ENCODE peak calls at places on chromosome 22, in seven cellular contexts. One of them, this sample, is unnamed.

GRCh38 chr22:22576244-22576988 is 17.4 kb upstream of the PRAME start:
- DNase-seq in uterus: no peak
- DNase-seq in H9: peak; percentile 79
- DNase-seq in body of pancreas: peak; percentile 30
- DNase-seq in Panc1: no peak
- DNase-seq in IMR-90: peak; percentile 24
- DNase-seq in left ventricle myocardium inferior: peak; percentile 55
- DNase-seq in this sample: peak; percentile 33

GRCh38 chr22:31247726-31248125 is 35.6 kb downstream of the LIMK2 start:
- DNase-seq in body of pancreas: no peak
- DNase-seq in left ventricle myocardium inferior: no peak
- DNase-seq in IMR-90: no peak
- DNase-seq in uterus: no peak
- DNase-seq in H9: no peak
- DNase-seq in Panc1: no peak
- DNase-seq in this sample: no peak

GRCh38 chr22:19066531-19067271 is 55.5 kb downstream of the DGCR2 start:
- DNase-seq in left ventricle myocardium inferior: no peak
- DNase-seq in H9: no peak
- DNase-seq in IMR-90: peak; percentile 83
- DNase-seq in uterus: peak; percentile 59
- DNase-seq in body of pancreas: no peak
- DNase-seq in Panc1: no peak
- DNase-seq in this sample: no peak

GRCh38 chr22:26666035-26666338 is 8.6 kb downstream of the MIAT start:
- DNase-seq in body of pancreas: no peak
- DNase-seq in left ventricle myocardium inferior: no peak
- DNase-seq in IMR-90: peak; percentile 75
- DNase-seq in uterus: no peak
- DNase-seq in Panc1: no peak
- DNase-seq in H9: no peak
- DNase-seq in this sample: no peak

GRCh38 chr22:42856179-42856864 is 751 bp downstream of the ARFGAP3 start:
- DNase-seq in left ventricle myocardium inferior: peak; percentile 62
- DNase-seq in Panc1: no peak
- DNase-seq in uterus: peak; percentile 47
- DNase-seq in H9: no peak
- DNase-seq in IMR-90: peak; percentile 22
- DNase-seq in body of pancreas: peak; percentile 82
- DNase-seq in this sample: peak; percentile 56

GRCh38 chr22:35900483-35901168 is 128.0 kb downstream of the RBFOX2 start:
- DNase-seq in IMR-90: peak; percentile 81
- DNase-seq in uterus: no peak
- DNase-seq in body of pancreas: no peak
- DNase-seq in left ventricle myocardium inferior: no peak
- DNase-seq in Panc1: no peak
- DNase-seq in H9: no peak
- DNase-seq in this sample: no peak

GRCh38 chr22:46072030-46072881 is 78.1 kb upstream of the PPARA start:
- DNase-seq in Panc1: no peak
- DNase-seq in left ventricle myocardium inferior: peak; percentile 75
- DNase-seq in body of pancreas: peak; percentile 69
- DNase-seq in IMR-90: peak; percentile 61
- DNase-seq in uterus: peak; percentile 49
- DNase-seq in H9: peak; percentile 63
- DNase-seq in this sample: no peak

GRCh38 chr22:46108564-46109473 is 41.5 kb upstream of the PPARA start:
- DNase-seq in left ventricle myocardium inferior: peak; percentile 68
- DNase-seq in H9: peak; percentile 63
- DNase-seq in body of pancreas: peak; percentile 80
- DNase-seq in IMR-90: peak; percentile 23
- DNase-seq in uterus: peak; percentile 72
- DNase-seq in Panc1: no peak
- DNase-seq in this sample: no peak

GRCh38 chr22:19407649-19408606 is 23.6 kb downstream of the HIRA start:
- DNase-seq in body of pancreas: peak; percentile 71
- DNase-seq in H9: no peak
- DNase-seq in Panc1: no peak
- DNase-seq in left ventricle myocardium inferior: no peak
- DNase-seq in uterus: no peak
- DNase-seq in IMR-90: peak; percentile 29
- DNase-seq in this sample: no peak

GRCh38 chr22:50144005-50144614 is 26.4 kb upstream of the PANX2 start:
- DNase-seq in IMR-90: no peak
- DNase-seq in left ventricle myocardium inferior: no peak
- DNase-seq in H9: no peak
- DNase-seq in Panc1: no peak
- DNase-seq in uterus: no peak
- DNase-seq in body of pancreas: no peak
- DNase-seq in this sample: no peak

GRCh38 chr22:29427176-29427760 is 11.1 kb upstream of the RFPL1 start:
- DNase-seq in Panc1: no peak
- DNase-seq in IMR-90: no peak
- DNase-seq in uterus: no peak
- DNase-seq in H9: no peak
- DNase-seq in left ventricle myocardium inferior: no peak
- DNase-seq in body of pancreas: no peak
- DNase-seq in this sample: no peak

DNA sequence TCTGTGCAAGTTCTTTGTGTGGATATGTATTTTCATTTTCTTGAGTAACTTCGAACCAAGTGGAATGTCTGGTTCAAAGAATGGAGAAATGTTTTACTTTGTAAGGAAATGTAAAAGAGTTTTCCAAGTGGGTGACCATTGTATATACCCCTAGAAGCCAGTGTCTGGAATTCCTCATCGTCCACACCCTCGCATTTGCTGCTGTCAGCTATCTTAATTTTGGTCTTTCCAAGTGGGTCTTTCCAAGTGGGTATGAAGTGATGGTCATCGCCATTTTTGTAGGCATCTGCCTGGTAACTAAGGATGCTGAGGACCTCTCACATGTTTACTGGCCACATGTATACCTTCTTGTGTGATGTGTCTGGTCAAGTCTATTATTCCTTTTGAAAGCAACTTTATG is 547.5 kb downstream of the TBC1D22A start:
- DNase-seq in IMR-90: no peak
- DNase-seq in uterus: no peak
- DNase-seq in body of pancreas: no peak
- DNase-seq in left ventricle myocardium inferior: no peak
- DNase-seq in Panc1: no peak
- DNase-seq in H9: no peak
- DNase-seq in this sample: no peak
- H3K9me3 ChIP-seq in IMR-90: no peaks in the 10 kb centered on the region
- H3K9me3 ChIP-seq in uterus: no peaks in the 10 kb centered on the region
- H3K9me3 ChIP-seq in body of pancreas: no peaks in the 10 kb centered on the region
- H3K9me3 ChIP-seq in left ventricle myocardium inferior: peaks cover 15% of the 10 kb centered on the region
- H3K9me3 ChIP-seq in Panc1: no peaks in the 10 kb centered on the region
- H3K9me3 ChIP-seq in H9: peaks cover 71% of the 10 kb centered on the region
- H3K9me3 ChIP-seq in this sample: no peaks in the 10 kb centered on the region

GRCh38 chr22:38067771-38068360 is 10.7 kb downstream of the PICK1 start:
- DNase-seq in body of pancreas: no peak
- DNase-seq in uterus: no peak
- DNase-seq in H9: no peak
- DNase-seq in left ventricle myocardium inferior: no peak
- DNase-seq in IMR-90: no peak
- DNase-seq in Panc1: no peak
- DNase-seq in this sample: no peak

GRCh38 chr22:38070250-38070921 is 13.2 kb downstream of the PICK1 start:
- DNase-seq in uterus: no peak
- DNase-seq in left ventricle myocardium inferior: no peak
- DNase-seq in IMR-90: no peak
- DNase-seq in Panc1: no peak
- DNase-seq in body of pancreas: no peak
- DNase-seq in H9: no peak
- DNase-seq in this sample: no peak

GRCh38 chr22:38068641-38069371 is 11.6 kb downstream of the PICK1 start:
- DNase-seq in IMR-90: no peak
- DNase-seq in uterus: no peak
- DNase-seq in left ventricle myocardium inferior: no peak
- DNase-seq in body of pancreas: no peak
- DNase-seq in H9: no peak
- DNase-seq in Panc1: no peak
- DNase-seq in this sample: no peak

GRCh38 chr22:38071421-38072321 is 12.3 kb downstream of the SLC16A8 start:
- DNase-seq in IMR-90: no peak
- DNase-seq in uterus: no peak
- DNase-seq in Panc1: no peak
- DNase-seq in H9: no peak
- DNase-seq in body of pancreas: no peak
- DNase-seq in left ventricle myocardium inferior: no peak
- DNase-seq in this sample: no peak

DNA sequence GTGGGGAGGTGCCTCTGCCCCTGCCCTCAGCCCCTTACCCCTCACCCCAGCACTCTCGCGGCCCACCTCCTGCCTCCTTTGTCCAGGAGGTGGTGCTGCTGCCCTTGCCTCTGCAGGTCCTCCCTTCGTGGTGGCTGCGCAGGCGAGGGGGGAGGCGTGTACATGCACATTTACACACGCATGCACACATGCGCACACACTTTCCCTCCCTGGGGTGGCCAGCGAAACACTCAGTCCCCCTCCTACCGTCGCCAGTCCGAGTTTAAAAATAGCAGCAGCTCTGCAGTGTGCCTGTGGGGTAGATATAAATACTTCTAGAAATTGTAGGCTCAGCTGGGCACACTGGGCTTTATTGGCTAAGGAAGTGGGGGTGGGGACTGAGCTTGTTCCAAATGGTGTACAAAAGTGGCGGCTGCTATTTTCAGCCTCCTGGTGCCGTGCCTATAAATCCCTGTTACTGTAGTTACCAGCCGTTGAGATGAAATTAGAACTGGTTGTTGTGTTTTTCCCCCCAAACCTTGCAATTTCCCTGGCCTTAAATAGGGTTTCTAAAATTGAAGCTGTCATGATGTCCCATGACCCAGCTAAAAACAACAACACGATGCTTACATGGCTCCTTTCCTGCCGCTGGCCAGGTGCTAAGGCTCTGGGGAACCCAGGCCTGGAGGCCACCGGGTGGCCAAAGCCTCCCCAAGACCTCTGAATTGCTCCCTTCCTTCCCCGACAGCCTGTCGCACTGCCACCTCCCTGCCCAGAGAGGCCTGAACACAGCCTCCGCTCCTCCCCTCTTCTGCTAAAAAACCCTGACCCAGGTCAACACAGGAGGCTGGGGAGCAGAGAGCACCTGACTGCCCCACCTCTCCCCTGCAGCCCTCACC is 12.4 kb downstream of the PICK1 start:
- DNase-seq in H9: no peak
- DNase-seq in IMR-90: peak; percentile 29
- DNase-seq in body of pancreas: no peak
- DNase-seq in uterus: peak; percentile 74
- DNase-seq in left ventricle myocardium inferior: peak; percentile 83
- DNase-seq in Panc1: no peak
- DNase-seq in this sample: no peak
- TF ChIP-seq CTCF in H9: peak; percentile 60
- TF ChIP-seq CTCF in IMR-90: peak; percentile 53
- TF ChIP-seq CTCF in body of pancreas: no peak
- TF ChIP-seq CTCF in uterus: peak; percentile 68
- TF ChIP-seq CTCF in left ventricle myocardium inferior: peak; percentile 75
- TF ChIP-seq CTCF in Panc1: peak; percentile 78
- TF ChIP-seq CTCF in this sample: no peak

DNA sequence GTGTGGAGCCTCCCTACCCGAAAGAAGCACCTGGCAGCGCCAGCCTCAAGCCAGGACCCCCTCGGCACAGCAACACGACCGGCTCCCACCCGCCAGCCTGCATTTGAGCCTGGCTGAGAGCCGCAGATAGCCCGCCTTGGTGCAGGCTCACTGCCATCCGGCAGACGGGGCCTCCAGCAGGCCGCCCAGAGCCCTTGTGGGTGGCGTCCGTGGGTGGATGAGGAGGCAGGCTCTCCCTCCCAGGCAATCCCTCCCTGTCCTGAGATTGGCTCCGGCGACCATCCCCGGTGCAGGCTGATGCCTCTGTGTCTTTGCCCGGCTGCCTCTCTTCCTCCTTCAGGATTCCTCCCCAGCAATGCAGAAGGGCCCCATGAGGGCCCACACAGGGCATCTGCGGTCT is 1527.9 kb downstream of the BRD1 start:
- DNase-seq in H9: no peak
- DNase-seq in uterus: no peak
- DNase-seq in left ventricle myocardium inferior: no peak
- DNase-seq in Panc1: no peak
- DNase-seq in IMR-90: no peak
- DNase-seq in body of pancreas: no peak
- DNase-seq in this sample: no peak
- H3K9me3 ChIP-seq in H9: no peaks in the 10 kb centered on the region
- H3K9me3 ChIP-seq in uterus: no peaks in the 10 kb centered on the region
- H3K9me3 ChIP-seq in left ventricle myocardium inferior: no peaks in the 10 kb centered on the region
- H3K9me3 ChIP-seq in Panc1: no peaks in the 10 kb centered on the region
- H3K9me3 ChIP-seq in IMR-90: peaks cover 41% of the 10 kb centered on the region
- H3K9me3 ChIP-seq in body of pancreas: no peaks in the 10 kb centered on the region
- H3K9me3 ChIP-seq in this sample: no peaks in the 10 kb centered on the region

DNA sequence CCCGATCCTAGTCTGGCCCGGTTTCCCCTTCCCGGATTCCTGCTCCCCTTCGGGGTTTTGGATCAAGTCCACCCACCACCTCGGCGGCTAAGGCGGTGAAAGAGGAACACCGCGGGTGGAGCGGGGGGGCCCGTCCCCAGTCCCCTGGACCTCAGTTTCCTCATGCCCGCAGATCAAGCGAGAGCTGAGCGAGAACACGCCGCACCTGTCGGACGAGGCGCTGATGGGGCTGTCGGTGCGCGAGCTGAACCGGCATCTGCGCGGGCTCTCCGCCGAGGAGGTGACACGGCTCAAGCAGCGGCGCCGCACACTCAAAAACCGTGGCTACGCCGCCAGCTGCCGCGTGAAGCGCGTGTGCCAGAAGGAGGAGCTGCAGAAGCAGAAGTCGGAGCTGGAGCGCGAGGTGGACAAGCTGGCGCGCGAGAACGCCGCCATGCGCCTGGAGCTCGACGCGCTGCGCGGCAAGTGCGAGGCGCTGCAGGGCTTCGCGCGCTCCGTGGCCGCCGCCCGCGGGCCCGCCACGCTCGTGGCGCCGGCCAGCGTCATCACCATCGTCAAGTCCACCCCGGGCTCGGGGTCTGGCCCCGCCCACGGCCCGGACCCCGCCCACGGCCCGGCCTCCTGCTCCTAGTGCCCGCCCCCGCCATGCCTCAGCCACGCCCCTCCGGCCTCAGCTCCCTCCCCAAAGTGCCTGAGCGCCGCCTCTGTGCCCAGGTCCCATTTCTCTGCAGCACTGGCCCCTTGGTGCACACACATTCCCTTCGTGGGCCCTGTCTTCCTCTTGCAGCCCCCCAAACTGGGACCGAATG is 12.7 kb downstream of the MAFF start:
- DNase-seq in IMR-90: peak; percentile 49
- DNase-seq in H9: peak; percentile 88
- DNase-seq in uterus: peak; percentile 67
- DNase-seq in left ventricle myocardium inferior: peak; percentile 61
- DNase-seq in body of pancreas: peak; percentile 67
- DNase-seq in Panc1: no peak
- DNase-seq in this sample: peak; percentile 49
- TF ChIP-seq CTCF in IMR-90: no peak
- TF ChIP-seq CTCF in H9: peak; percentile 35
- TF ChIP-seq CTCF in uterus: no peak
- TF ChIP-seq CTCF in left ventricle myocardium inferior: peak; percentile 18
- TF ChIP-seq CTCF in body of pancreas: no peak
- TF ChIP-seq CTCF in Panc1: no peak
- TF ChIP-seq CTCF in this sample: no peak

This sample was measured in CD8-positive, alpha-beta T cell.